ENCODE peak calls at places on chromosome 14, in four cellular contexts. J, D, S and G are unnamed samples.

GRCh38 chr14:62431496-62431895 is 613.8 kb downstream of the KCNH5 start:
- DNase-seq in J (no peak), D (no peak), S (no peak), G (no peak)

GRCh38 chr14:92040431-92041040 is 677 bp upstream of the TRIP11 start:
- DNase-seq in J (peak), D (no peak), S (no peak), G (no peak)

GRCh38 chr14:64232095-64232830 is 61.9 kb downstream of the ESR2 start:
- DNase-seq in J (peak), D (no peak), S (peak), G (peak)

GRCh38 chr14:105897725-105898113 is 371.3 kb downstream of the TMEM121 start:
- DNase-seq in J (no peak), D (no peak), S (no peak), G (no peak)

GRCh38 chr14:39265032-39265431 is 31.3 kb downstream of the MIA2 start:
- DNase-seq in J (no peak), D (no peak), S (no peak), G (no peak)

GRCh38 chr14:96501383-96501745 is 818 bp upstream of the PAPOLA start:
- DNase-seq in J (no peak), D (no peak), S (no peak), G (no peak)

GRCh38 chr14:59359451-59360124 is 105.6 kb downstream of the GPR135 start:
- DNase-seq in J (no peak), D (no peak), S (no peak), G (no peak)

GRCh38 chr14:56004807-56005579 is 113.2 kb upstream of the PELI2 start:
- DNase-seq in J (peak), D (no peak), S (peak), G (peak)

GRCh38 chr14:41605550-41606248 is 977 bp upstream of the LRFN5 start:
- DNase-seq in J (no peak), D (peak), S (no peak), G (no peak)

GRCh38 chr14:31161274-31161673 is 46.3 kb downstream of the HECTD1 start:
- DNase-seq in J (no peak), D (no peak), S (no peak), G (no peak)

GRCh38 chr14:23487216-23487615 is 17.7 kb downstream of the NGDN start:
- DNase-seq in J (no peak), D (no peak), S (no peak), G (no peak)

GRCh38 chr14:41604793-41605534 is 1.7 kb upstream of the LRFN5 start:
- DNase-seq in J (no peak), D (peak), S (peak), G (no peak)

GRCh38 chr14:102579696-102580551 is 12.5 kb upstream of the RCOR1 start:
- DNase-seq in J (no peak), D (no peak), S (peak), G (peak)

GRCh38 chr14:20857630-20858261 is 33.4 kb upstream of the RNASE3 start:
- DNase-seq in J (peak), D (peak), S (no peak), G (peak)

GRCh38 chr14:96094656-96095055 is 55.5 kb downstream of the C14orf132 start:
- DNase-seq in J (no peak), D (no peak), S (no peak), G (no peak)

GRCh38 chr14:33773205-33774030 is 177.5 kb downstream of the EGLN3 start:
- DNase-seq in J (no peak), D (no peak), S (no peak), G (no peak)

GRCh38 chr14:71698027-71698426 is 234.2 kb upstream of the RGS6 start:
- DNase-seq in J (peak), D (no peak), S (no peak), G (no peak)

GRCh38 chr14:49550284-49551184 is 35.6 kb downstream of the RPS29 start:
- DNase-seq in J (no peak), D (no peak), S (no peak), G (no peak)

GRCh38 chr14:65238456-65238855 is 136.1 kb upstream of the MAX start:
- DNase-seq in J (no peak), D (no peak), S (peak), G (no peak)

GRCh38 chr14:21498540-21499526 is 12.3 kb downstream of the METTL3 start:
- DNase-seq in J (peak), D (no peak), S (no peak), G (peak)

GRCh38 chr14:25615174-25615573 is 565.2 kb upstream of the STXBP6 start:
- DNase-seq in J (no peak), D (no peak), S (no peak), G (no peak)

GRCh38 chr14:89399594-89400068 is 17.4 kb downstream of the FOXN3 start:
- DNase-seq in J (no peak), D (peak), S (peak), G (peak)

GRCh38 chr14:95811813-95812212 is 64.8 kb upstream of the TUNAR start:
- DNase-seq in J (no peak), D (no peak), S (no peak), G (no peak)

GRCh38 chr14:51871846-51872245 is 11.4 kb downstream of the GNG2 start:
- DNase-seq in J (peak), D (no peak), S (no peak), G (no peak)